ENCODE peak calls at places on chromosomes 12 and 14, in four cellular contexts. V, J, P and W are unnamed samples.

GRCh38 chr12:24356189-24356708 is 406.8 kb upstream of the SOX5 start:
- DNase-seq in P (no peak), V (no peak), J (no peak), W (no peak)

GRCh38 chr12:127489055-127489454 is 777.9 kb upstream of the TMEM132C start:
- DNase-seq in V (no peak), J (no peak), P (no peak), W (no peak)

GRCh38 chr14:71753976-71754375 is 178.3 kb upstream of the RGS6 start:
- DNase-seq in V (no peak), J (no peak), P (no peak), W (no peak)

GRCh38 chr12:64828713-64829112 is 4.3 kb downstream of the TBC1D30 start:
- DNase-seq in P (no peak), V (no peak), J (no peak), W (no peak)

GRCh38 chr14:56659964-56660551 is 80.5 kb downstream of the TMEM260 start:
- DNase-seq in J (no peak), P (no peak), V (no peak), W (no peak)

GRCh38 chr12:21860534-21860933 is 80.7 kb downstream of the ABCC9 start:
- DNase-seq in V (no peak), P (no peak), J (no peak), W (no peak)

GRCh38 chr12:83261998-83262397 is 575.3 kb downstream of the TMTC2 start:
- DNase-seq in J (peak; percentile 1), P (no peak), V (no peak), W (no peak)

GRCh38 chr14:39014460-39014859 is 88.6 kb downstream of the SEC23A start:
- DNase-seq in V (no peak), P (no peak), J (no peak), W (no peak)

GRCh38 chr14:89465894-89466293 is 48.9 kb upstream of the FOXN3 start:
- DNase-seq in V (no peak), J (no peak), P (no peak), W (no peak)

GRCh38 chr14:50347521-50347920 is 35.4 kb downstream of the DMAC2L start:
- DNase-seq in P (no peak), J (no peak), V (no peak), W (peak; percentile 31)

GRCh38 chr14:93675651-93676050 is 112.6 kb downstream of the PRIMA1 start:
- DNase-seq in P (no peak), V (no peak), J (no peak), W (no peak)

GRCh38 chr12:115416869-115417268 is 732.9 kb upstream of the TBX3 start:
- DNase-seq in P (no peak), J (no peak), V (no peak), W (no peak)

GRCh38 chr12:88237954-88238353 is 95.8 kb downstream of the TMTC3 start:
- DNase-seq in J (no peak), V (no peak), P (no peak), W (peak; percentile 53)

GRCh38 chr12:29282452-29282851 is 98.5 kb downstream of the ERGIC2 start:
- DNase-seq in P (no peak), J (no peak), V (no peak), W (no peak)

GRCh38 chr12:57476162-57476992 is 3.3 kb downstream of the ARHGAP9 start:
- DNase-seq in V (no peak), J (no peak), P (peak; percentile 77), W (no peak)

GRCh38 chr12:22935090-22935489 is 310.1 kb downstream of the ETNK1 start:
- DNase-seq in V (no peak), J (no peak), P (no peak), W (no peak)

GRCh38 chr12:31275491-31275890 is 50.5 kb downstream of the SINHCAF start:
- DNase-seq in J (no peak), V (no peak), P (no peak), W (no peak)

GRCh38 chr14:104399432-104400155 is 180.0 kb upstream of the C14orf180 start:
- DNase-seq in P (no peak), V (no peak), J (no peak), W (no peak)

GRCh38 chr14:100547633-100548294 is 39.5 kb downstream of the BEGAIN start:
- DNase-seq in V (no peak), J (no peak), P (peak; percentile 87), W (no peak)

GRCh38 chr14:67722293-67722692 is 20.6 kb downstream of the RDH12 start:
- DNase-seq in V (peak; percentile 70), P (no peak), J (no peak), W (no peak)

GRCh38 chr12:53053223-53054111 is 3.6 kb downstream of the TNS2 start:
- DNase-seq in J (no peak), P (no peak), V (no peak), W (no peak)

GRCh38 chr14:97456497-97456896 is 659.3 kb downstream of the VRK1 start:
- DNase-seq in P (no peak), J (no peak), V (no peak), W (no peak)

GRCh38 chr12:25822281-25822680 is 136.2 kb upstream of the RASSF8 start:
- DNase-seq in J (no peak), P (no peak), V (no peak), W (no peak)

GRCh38 chr12:6868211-6869048 is 1.1 kb downstream of the TPI1 start:
- DNase-seq in P (no peak), V (no peak), J (no peak), W (no peak)

GRCh38 chr12:51852404-51853137 is 4.1 kb upstream of the FIGNL2 start:
- DNase-seq in J (no peak), V (no peak), P (no peak), W (no peak)

GRCh38 chr12:2282321-2282720 is 229.5 kb downstream of the CACNA1C start:
- DNase-seq in J (peak; percentile 29), P (no peak), V (no peak), W (no peak)

GRCh38 chr12:109782322-109782695 is 50.9 kb downstream of the TRPV4 start:
- DNase-seq in P (no peak), J (no peak), V (no peak), W (no peak)

GRCh38 chr12:26119391-26119981 is 5.4 kb downstream of the BHLHE41 start:
- DNase-seq in V (no peak), J (no peak), P (no peak), W (no peak)

GRCh38 chr12:122006186-122006926 is 15.3 kb upstream of the BCL7A start:
- DNase-seq in J (no peak), V (no peak), P (peak; percentile 37), W (no peak)

GRCh38 chr12:55044135-55044534 is 24.4 kb downstream of the NEUROD4 start:
- DNase-seq in J (no peak), V (no peak), P (no peak), W (no peak)

GRCh38 chr14:102952276-102952675 is 29.8 kb downstream of the AMN start:
- DNase-seq in V (no peak), J (no peak), P (peak; percentile 17), W (no peak)

GRCh38 chr14:102951034-102951433 is 28.6 kb downstream of the AMN start:
- DNase-seq in P (no peak), J (no peak), V (peak; percentile 84), W (no peak)

GRCh38 chr14:102953100-102953499 is 30.6 kb downstream of the AMN start:
- DNase-seq in P (peak; percentile 34), V (no peak), J (no peak), W (no peak)

GRCh38 chr14:102949801-102950451 is 27.5 kb downstream of the AMN start:
- DNase-seq in P (no peak), J (no peak), V (peak; percentile 90), W (no peak)

GRCh38 chr14:102951799-102952198 is 29.3 kb downstream of the AMN start:
- DNase-seq in J (no peak), P (no peak), V (no peak), W (no peak)
- H3K27ac ChIP-seq in J (no peak overlapping the region), P (no peak overlapping the region), V (peak overlapping the region; percentile 89), W (no peak overlapping the region)

DNA sequence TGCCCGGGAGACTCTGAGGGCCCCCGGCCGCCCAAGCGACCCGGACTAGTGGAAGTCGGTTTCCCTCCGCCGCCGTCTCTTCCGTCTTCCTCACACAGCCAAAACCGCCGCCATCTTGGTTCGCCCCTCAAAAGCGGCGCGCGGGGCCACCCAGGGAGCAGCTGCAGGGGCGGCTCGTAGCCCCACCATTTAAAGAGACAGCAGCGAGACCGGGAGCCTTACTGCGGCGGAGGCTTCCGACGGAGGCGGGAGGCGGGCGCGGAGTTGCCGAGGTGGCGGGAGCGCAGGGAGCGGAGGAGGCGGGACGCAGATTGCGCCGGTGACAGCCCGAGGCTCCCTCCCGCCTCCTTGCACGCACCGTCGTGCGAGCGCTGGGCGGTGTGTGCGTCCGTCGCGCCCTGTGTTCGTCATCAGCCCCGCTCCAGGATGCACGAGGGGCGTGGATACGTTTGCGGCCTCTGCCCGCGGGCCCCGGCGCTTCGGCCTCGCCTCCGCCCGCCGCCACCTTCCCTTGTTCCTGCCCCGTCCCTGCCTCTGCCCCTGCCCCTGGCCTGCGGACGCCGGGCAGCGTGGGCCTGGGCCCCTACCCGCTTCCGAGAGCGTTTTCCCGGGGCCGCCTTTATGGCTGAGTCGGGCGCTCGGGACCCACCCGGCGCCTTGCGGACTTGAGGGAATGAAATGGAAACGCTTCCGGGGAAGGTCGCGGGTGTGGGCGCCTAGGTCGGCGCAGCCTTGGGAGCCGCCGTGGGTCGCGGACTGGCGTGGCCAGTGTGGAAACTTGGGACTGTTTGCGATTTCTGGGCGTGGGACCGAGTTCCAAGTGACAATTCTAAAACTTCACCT is at the start of gene PPP4R3A:
- DNase-seq in P (peak; percentile 97), V (peak; percentile 93), J (peak; percentile 75), W (peak; percentile 87)
- H3K27ac ChIP-seq in P (peak within 1 kb of the TSS; percentile 100), V (peak within 1 kb of the TSS; percentile 100), J (no peak within 1 kb of the TSS), W (peak within 1 kb of the TSS; percentile 98)

GRCh38 chr12:76688627-76689026 is 75.3 kb upstream of the ZDHHC17 start:
- DNase-seq in P (no peak), J (no peak), V (no peak), W (no peak)

GRCh38 chr12:76685246-76685678 is 78.7 kb upstream of the ZDHHC17 start:
- DNase-seq in P (no peak), J (no peak), V (peak; percentile 50), W (no peak)

GRCh38 chr12:76690916-76691700 is 72.8 kb upstream of the ZDHHC17 start:
- DNase-seq in J (no peak), V (no peak), P (no peak), W (no peak)

GRCh38 chr12:76688001-76688400 is 75.9 kb upstream of the ZDHHC17 start:
- DNase-seq in J (no peak), V (no peak), P (no peak), W (no peak)
- H3K27ac ChIP-seq in J (no peak overlapping the region), V (peak overlapping the region; percentile 41), P (no peak overlapping the region), W (no peak overlapping the region)

GRCh38 chr12:11884661-11885060 is 186.1 kb upstream of the BCL2L14 start:
- DNase-seq in P (no peak), J (no peak), V (no peak), W (no peak)
- H3K27ac ChIP-seq in P (peak overlapping the region; percentile 68), J (no peak overlapping the region), V (no peak overlapping the region), W (peak overlapping the region; percentile 85)

GRCh38 chr12:125092872-125093680 is 27.8 kb downstream of the AACS start:
- DNase-seq in J (no peak), P (no peak), V (peak; percentile 67), W (peak; percentile 24)

GRCh38 chr12:125090437-125090836 is 25.2 kb downstream of the AACS start:
- DNase-seq in J (no peak), V (no peak), P (no peak), W (no peak)

GRCh38 chr12:125091401-125091800 is 26.2 kb downstream of the AACS start:
- DNase-seq in V (no peak), P (no peak), J (no peak), W (no peak)

GRCh38 chr12:125093681-125094025 is 28.4 kb downstream of the AACS start:
- DNase-seq in P (no peak), J (no peak), V (peak; percentile 70), W (no peak)

GRCh38 chr12:125092108-125092871 is 27.1 kb downstream of the AACS start:
- DNase-seq in J (no peak), V (no peak), P (no peak), W (no peak)
- H3K27ac ChIP-seq in J (no peak overlapping the region), V (peak overlapping the region; percentile 78), P (no peak overlapping the region), W (peak overlapping the region; percentile 42)

GRCh38 chr12:112149596-112149995 is 24.2 kb downstream of the TRAFD1 start:
- DNase-seq in P (no peak), V (no peak), J (no peak), W (peak; percentile 52)
- H3K27ac ChIP-seq in P (no peak overlapping the region), V (no peak overlapping the region), J (no peak overlapping the region), W (peak overlapping the region; percentile 67)